ENCODE peak calls at places on chromosome 6, in six cellular contexts. R is heart left ventricle, A is left ventricle myocardium inferior, E is A549, D is neural progenitor cell, L is heart right ventricle. H is an unnamed sample.
A peak's percentile ranks its signal among the peaks of the same experiment; 100 is the strongest.

GRCh38 chr6:39411465-39411864 is 89.0 kb upstream of the KCNK16 start:
- DNase-seq in R (no peak), A (no peak), E (no peak), D (no peak), L (no peak), H (no peak)

GRCh38 chr6:45075246-45075645 is 252.9 kb upstream of the RUNX2 start:
- DNase-seq in R (no peak), A (no peak), E (peak; percentile 17), D (no peak), L (no peak), H (no peak)

GRCh38 chr6:42045538-42046460 is 4.5 kb upstream of the TAF8 start:
- DNase-seq in R (peak; percentile 88), A (peak; percentile 96), E (peak; percentile 43), D (no peak), L (peak; percentile 90), H (peak; percentile 63)

GRCh38 chr6:35687658-35688604 is 784 bp downstream of the FKBP5 start:
- DNase-seq in R (peak; percentile 57), A (peak; percentile 62), E (peak; percentile 55), D (peak; percentile 87), L (peak; percentile 55), H (peak; percentile 26)

GRCh38 chr6:135222623-135223022 is 41.5 kb downstream of the MYB start:
- DNase-seq in R (no peak), A (no peak), E (no peak), D (no peak), L (no peak), H (no peak)

GRCh38 chr6:113352029-113352801 is 504.9 kb upstream of the MARCKS start:
- DNase-seq in R (no peak), A (no peak), E (peak; percentile 92), D (peak; percentile 21), L (no peak), H (no peak)

GRCh38 chr6:106056060-106056737 is 29.9 kb upstream of the PRDM1 start:
- DNase-seq in R (no peak), A (no peak), E (no peak), D (peak; percentile 36), L (no peak), H (no peak)

GRCh38 chr6:146827216-146827928 is 228.6 kb downstream of the ADGB start:
- DNase-seq in R (no peak), A (no peak), E (no peak), D (no peak), L (no peak), H (no peak)

GRCh38 chr6:25714765-25715164 is 39.8 kb upstream of the SLC17A4 start:
- DNase-seq in R (no peak), A (no peak), E (no peak), D (no peak), L (no peak), H (no peak)

GRCh38 chr6:1870267-1870666 is 260.6 kb downstream of the FOXC1 start:
- DNase-seq in R (no peak), A (no peak), E (no peak), D (no peak), L (no peak), H (no peak)

GRCh38 chr6:8707956-8708772 is 272.8 kb upstream of the SLC35B3 start:
- DNase-seq in R (no peak), A (no peak), E (peak; percentile 37), D (peak; percentile 44), L (no peak), H (no peak)

GRCh38 chr6:37491161-37491829 is 8.4 kb downstream of the CCDC167 start:
- DNase-seq in R (no peak), A (no peak), E (no peak), D (no peak), L (no peak), H (no peak)

GRCh38 chr6:16849280-16850210 is 88.3 kb upstream of the ATXN1 start:
- DNase-seq in R (no peak), A (no peak), E (peak; percentile 9), D (no peak), L (no peak), H (no peak)

GRCh38 chr6:43269273-43270007 is 26.2 kb downstream of the TTBK1 start:
- DNase-seq in R (no peak), A (no peak), E (no peak), D (peak; percentile 48), L (peak; percentile 48), H (no peak)

GRCh38 chr6:39819226-39819625 is 27.1 kb downstream of the DAAM2 start:
- DNase-seq in R (no peak), A (no peak), E (no peak), D (no peak), L (no peak), H (no peak)

GRCh38 chr6:64580346-64580745 is 944.7 kb downstream of the PHF3 start:
- DNase-seq in R (no peak), A (no peak), E (no peak), D (no peak), L (no peak), H (no peak)

GRCh38 chr6:22826961-22827360 is 257.6 kb downstream of the HDGFL1 start:
- DNase-seq in R (no peak), A (no peak), E (peak; percentile 27), D (no peak), L (no peak), H (no peak)

GRCh38 chr6:6734463-6735455 is 146.2 kb downstream of the LY86 start:
- DNase-seq in R (no peak), A (no peak), E (no peak), D (no peak), L (no peak), H (no peak)

GRCh38 chr6:160277144-160277543 is 18.5 kb upstream of the SLC22A2 start:
- DNase-seq in R (no peak), A (no peak), E (no peak), D (no peak), L (no peak), H (no peak)

GRCh38 chr6:168125429-168126001 is 46.5 kb upstream of the FRMD1 start:
- DNase-seq in R (no peak), A (no peak), E (no peak), D (no peak), L (no peak), H (no peak)

GRCh38 chr6:12557760-12558159 is 158.8 kb upstream of the PHACTR1 start:
- DNase-seq in R (no peak), A (no peak), E (no peak), D (no peak), L (no peak), H (no peak)

GRCh38 chr6:15317934-15318902 is 72.3 kb downstream of the JARID2 start:
- DNase-seq in R (no peak), A (no peak), E (no peak), D (peak; percentile 68), L (no peak), H (no peak)

GRCh38 chr6:155706341-155706740 is 250.7 kb upstream of the NOX3 start:
- DNase-seq in R (no peak), A (no peak), E (no peak), D (no peak), L (no peak), H (no peak)

GRCh38 chr6:150539111-150539510 is 60.6 kb upstream of the PLEKHG1 start:
- DNase-seq in R (no peak), A (no peak), E (no peak), D (no peak), L (no peak), H (no peak)

GRCh38 chr6:32952817-32953739 is at the start of gene HLA-DMA:
- DNase-seq in R (peak; percentile 89), A (peak; percentile 74), E (peak; percentile 93), D (peak; percentile 84), L (peak; percentile 70), H (peak; percentile 52)
- H3K27ac ChIP-seq in R (peak within 1 kb of the TSS; percentile 71), A (peak within 1 kb of the TSS; percentile 86), E (no peak within 1 kb of the TSS), D (no peak within 1 kb of the TSS), L (peak within 1 kb of the TSS; percentile 81), H (peak within 1 kb of the TSS; percentile 19)

DNA sequence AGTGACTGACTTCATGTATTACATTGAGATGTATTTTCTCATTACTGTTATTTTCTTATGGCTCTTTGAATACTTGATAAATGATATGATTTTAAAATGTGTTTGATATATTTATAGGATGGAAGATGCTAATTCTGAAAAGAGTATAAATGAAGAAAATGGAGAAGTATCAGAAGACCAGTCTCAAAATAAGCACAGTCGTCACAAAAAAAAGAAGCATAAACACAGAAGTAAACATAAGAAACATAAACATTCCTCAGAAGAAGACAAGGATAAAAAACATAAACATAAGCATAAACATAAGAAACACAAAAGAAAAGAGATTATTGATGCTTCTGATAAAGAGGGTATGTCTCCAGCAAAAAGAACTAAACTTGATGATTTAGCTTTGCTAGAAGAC is 47.5 kb downstream of the FAM217A start:
- DNase-seq in R (no peak), A (no peak), E (no peak), D (no peak), L (no peak), H (no peak)
- H3K4me1 ChIP-seq in R (peaks cover 40% of the 10 kb centered on the region), A (peaks cover 65% of the 10 kb centered on the region), E (no peaks in the 10 kb centered on the region), D (no peaks in the 10 kb centered on the region), L (peaks cover 53% of the 10 kb centered on the region), H (peaks cover 13% of the 10 kb centered on the region)

GRCh38 chr6:111758608-111759293 is 114.5 kb downstream of the FYN start:
- DNase-seq in R (no peak), A (no peak), E (no peak), D (no peak), L (no peak), H (peak; percentile 18)
- H3K4me3 ChIP-seq in R (no peak overlapping the region), A (no peak overlapping the region), E (no peak overlapping the region), D (no peak overlapping the region), L (no peak overlapping the region), H (peak overlapping the region; percentile 59)

GRCh38 chr6:10415593-10416480 is 963 bp upstream of the TFAP2A start:
- DNase-seq in R (no peak), A (no peak), E (no peak), D (no peak), L (no peak), H (no peak)

GRCh38 chr6:10412948-10413849 is 1.7 kb downstream of the TFAP2A start:
- DNase-seq in R (no peak), A (no peak), E (peak; percentile 32), D (peak; percentile 14), L (no peak), H (no peak)

GRCh38 chr6:10412165-10412947 is 2.5 kb downstream of the TFAP2A start:
- DNase-seq in R (no peak), A (no peak), E (peak; percentile 92), D (peak; percentile 73), L (no peak), H (peak; percentile 17)

GRCh38 chr6:10414766-10415592 is at the start of gene TFAP2A:
- DNase-seq in R (no peak), A (no peak), E (peak; percentile 80), D (peak; percentile 89), L (no peak), H (no peak)

GRCh38 chr6:10413850-10414765 is 766 bp downstream of the TFAP2A start:
- DNase-seq in R (no peak), A (no peak), E (peak; percentile 79), D (peak; percentile 78), L (no peak), H (no peak)
- H3K27ac ChIP-seq in R (no peak overlapping the region), A (no peak overlapping the region), E (peak overlapping the region; percentile 98), D (no peak overlapping the region), L (no peak overlapping the region), H (no peak overlapping the region)

H was measured in effector memory CD4-positive, alpha-beta T cell.